ENCODE peak calls at places on chromosome 13, in ten cellular contexts. One of them, this sample, is unnamed.

GRCh38 chr13:42394361-42395065 is 122.6 kb downstream of the AKAP11 start:
- DNase-seq in astrocyte of the spinal cord: no peak
- DNase-seq in transverse colon: no peak
- DNase-seq in NAMALWA: no peak
- DNase-seq in CD8-positive, alpha-beta T cell: peak; percentile 19
- DNase-seq in endothelial cell: no peak
- DNase-seq in stimulated activated CD4-positive, alpha-beta T cell treated with anti-CD3 and anti-CD28 coated beads, Interleukin-2, amount 100 ng/mL, for 48 hours: no peak
- DNase-seq in heart left ventricle: no peak
- DNase-seq in HFF-Myc: no peak
- DNase-seq in uterus: no peak
- DNase-seq in this sample: no peak

GRCh38 chr13:80149757-80150156 is 191.2 kb downstream of the SPRY2 start:
- DNase-seq in astrocyte of the spinal cord: no peak
- DNase-seq in transverse colon: no peak
- DNase-seq in NAMALWA: no peak
- DNase-seq in CD8-positive, alpha-beta T cell: no peak
- DNase-seq in endothelial cell: no peak
- DNase-seq in stimulated activated CD4-positive, alpha-beta T cell treated with anti-CD3 and anti-CD28 coated beads, Interleukin-2, amount 100 ng/mL, for 48 hours: no peak
- DNase-seq in heart left ventricle: no peak
- DNase-seq in HFF-Myc: no peak
- DNase-seq in uterus: no peak
- DNase-seq in this sample: no peak

GRCh38 chr13:83879431-83880171 is 2.7 kb downstream of the SLITRK1 start:
- DNase-seq in astrocyte of the spinal cord: no peak
- DNase-seq in transverse colon: no peak
- DNase-seq in NAMALWA: no peak
- DNase-seq in CD8-positive, alpha-beta T cell: no peak
- DNase-seq in endothelial cell: no peak
- DNase-seq in stimulated activated CD4-positive, alpha-beta T cell treated with anti-CD3 and anti-CD28 coated beads, Interleukin-2, amount 100 ng/mL, for 48 hours: no peak
- DNase-seq in heart left ventricle: no peak
- DNase-seq in HFF-Myc: no peak
- DNase-seq in uterus: no peak
- DNase-seq in this sample: no peak

GRCh38 chr13:34346626-34347025 is 528.7 kb downstream of the RFC3 start:
- DNase-seq in astrocyte of the spinal cord: no peak
- DNase-seq in transverse colon: no peak
- DNase-seq in NAMALWA: no peak
- DNase-seq in CD8-positive, alpha-beta T cell: no peak
- DNase-seq in endothelial cell: no peak
- DNase-seq in stimulated activated CD4-positive, alpha-beta T cell treated with anti-CD3 and anti-CD28 coated beads, Interleukin-2, amount 100 ng/mL, for 48 hours: no peak
- DNase-seq in heart left ventricle: no peak
- DNase-seq in HFF-Myc: no peak
- DNase-seq in uterus: no peak
- DNase-seq in this sample: no peak

GRCh38 chr13:68692049-68692448 is 1415.6 kb upstream of the ATXN8OS start:
- DNase-seq in astrocyte of the spinal cord: no peak
- DNase-seq in transverse colon: no peak
- DNase-seq in NAMALWA: no peak
- DNase-seq in CD8-positive, alpha-beta T cell: no peak
- DNase-seq in endothelial cell: no peak
- DNase-seq in stimulated activated CD4-positive, alpha-beta T cell treated with anti-CD3 and anti-CD28 coated beads, Interleukin-2, amount 100 ng/mL, for 48 hours: no peak
- DNase-seq in heart left ventricle: no peak
- DNase-seq in HFF-Myc: no peak
- DNase-seq in uterus: no peak
- DNase-seq in this sample: no peak

GRCh38 chr13:39016789-39017188 is 21.1 kb downstream of the PROSER1 start:
- DNase-seq in astrocyte of the spinal cord: peak; percentile 36
- DNase-seq in transverse colon: peak; percentile 17
- DNase-seq in NAMALWA: peak; percentile 59
- DNase-seq in CD8-positive, alpha-beta T cell: no peak
- DNase-seq in endothelial cell: no peak
- DNase-seq in stimulated activated CD4-positive, alpha-beta T cell treated with anti-CD3 and anti-CD28 coated beads, Interleukin-2, amount 100 ng/mL, for 48 hours: no peak
- DNase-seq in heart left ventricle: no peak
- DNase-seq in HFF-Myc: no peak
- DNase-seq in uterus: no peak
- DNase-seq in this sample: no peak

GRCh38 chr13:26011996-26012688 is 39.7 kb downstream of the SHISA2 start:
- DNase-seq in astrocyte of the spinal cord: no peak
- DNase-seq in transverse colon: no peak
- DNase-seq in NAMALWA: no peak
- DNase-seq in CD8-positive, alpha-beta T cell: peak; percentile 60
- DNase-seq in endothelial cell: no peak
- DNase-seq in stimulated activated CD4-positive, alpha-beta T cell treated with anti-CD3 and anti-CD28 coated beads, Interleukin-2, amount 100 ng/mL, for 48 hours: peak; percentile 41
- DNase-seq in heart left ventricle: no peak
- DNase-seq in HFF-Myc: no peak
- DNase-seq in uterus: no peak
- DNase-seq in this sample: peak; percentile 26

GRCh38 chr13:97945342-97945741 is 8.1 kb upstream of the IPO5 start:
- DNase-seq in astrocyte of the spinal cord: peak; percentile 40
- DNase-seq in transverse colon: no peak
- DNase-seq in NAMALWA: no peak
- DNase-seq in CD8-positive, alpha-beta T cell: no peak
- DNase-seq in endothelial cell: no peak
- DNase-seq in stimulated activated CD4-positive, alpha-beta T cell treated with anti-CD3 and anti-CD28 coated beads, Interleukin-2, amount 100 ng/mL, for 48 hours: no peak
- DNase-seq in heart left ventricle: no peak
- DNase-seq in HFF-Myc: no peak
- DNase-seq in uterus: no peak
- DNase-seq in this sample: no peak

GRCh38 chr13:26062853-26063444 is 11.1 kb upstream of the SHISA2 start:
- DNase-seq in astrocyte of the spinal cord: peak; percentile 75
- DNase-seq in transverse colon: peak; percentile 15
- DNase-seq in NAMALWA: peak; percentile 53
- DNase-seq in CD8-positive, alpha-beta T cell: no peak
- DNase-seq in endothelial cell: peak; percentile 54
- DNase-seq in stimulated activated CD4-positive, alpha-beta T cell treated with anti-CD3 and anti-CD28 coated beads, Interleukin-2, amount 100 ng/mL, for 48 hours: no peak
- DNase-seq in heart left ventricle: peak; percentile 29
- DNase-seq in HFF-Myc: peak; percentile 25
- DNase-seq in uterus: no peak
- DNase-seq in this sample: no peak

GRCh38 chr13:41492432-41493267 is 35.3 kb downstream of the RGCC start:
- DNase-seq in astrocyte of the spinal cord: no peak
- DNase-seq in transverse colon: no peak
- DNase-seq in NAMALWA: peak; percentile 51
- DNase-seq in CD8-positive, alpha-beta T cell: peak; percentile 26
- DNase-seq in endothelial cell: no peak
- DNase-seq in stimulated activated CD4-positive, alpha-beta T cell treated with anti-CD3 and anti-CD28 coated beads, Interleukin-2, amount 100 ng/mL, for 48 hours: no peak
- DNase-seq in heart left ventricle: no peak
- DNase-seq in HFF-Myc: no peak
- DNase-seq in uterus: no peak
- DNase-seq in this sample: no peak

GRCh38 chr13:75308222-75308621 is 173.7 kb downstream of the TBC1D4 start:
- DNase-seq in astrocyte of the spinal cord: no peak
- DNase-seq in transverse colon: no peak
- DNase-seq in NAMALWA: no peak
- DNase-seq in CD8-positive, alpha-beta T cell: no peak
- DNase-seq in endothelial cell: no peak
- DNase-seq in stimulated activated CD4-positive, alpha-beta T cell treated with anti-CD3 and anti-CD28 coated beads, Interleukin-2, amount 100 ng/mL, for 48 hours: peak; percentile 15
- DNase-seq in heart left ventricle: no peak
- DNase-seq in HFF-Myc: no peak
- DNase-seq in uterus: no peak
- DNase-seq in this sample: no peak

GRCh38 chr13:109667754-109668360 is 118.5 kb downstream of the IRS2 start:
- DNase-seq in astrocyte of the spinal cord: no peak
- DNase-seq in transverse colon: no peak
- DNase-seq in NAMALWA: no peak
- DNase-seq in CD8-positive, alpha-beta T cell: no peak
- DNase-seq in endothelial cell: no peak
- DNase-seq in stimulated activated CD4-positive, alpha-beta T cell treated with anti-CD3 and anti-CD28 coated beads, Interleukin-2, amount 100 ng/mL, for 48 hours: no peak
- DNase-seq in heart left ventricle: no peak
- DNase-seq in HFF-Myc: no peak
- DNase-seq in uterus: no peak
- DNase-seq in this sample: no peak

GRCh38 chr13:91797567-91797966 is 399.1 kb downstream of the GPC5 start:
- DNase-seq in astrocyte of the spinal cord: no peak
- DNase-seq in transverse colon: no peak
- DNase-seq in NAMALWA: no peak
- DNase-seq in CD8-positive, alpha-beta T cell: no peak
- DNase-seq in endothelial cell: no peak
- DNase-seq in stimulated activated CD4-positive, alpha-beta T cell treated with anti-CD3 and anti-CD28 coated beads, Interleukin-2, amount 100 ng/mL, for 48 hours: no peak
- DNase-seq in heart left ventricle: no peak
- DNase-seq in HFF-Myc: no peak
- DNase-seq in uterus: no peak
- DNase-seq in this sample: no peak

GRCh38 chr13:99821741-99822140 is 149.8 kb downstream of the ZIC5 start:
- DNase-seq in astrocyte of the spinal cord: no peak
- DNase-seq in transverse colon: no peak
- DNase-seq in NAMALWA: no peak
- DNase-seq in CD8-positive, alpha-beta T cell: no peak
- DNase-seq in endothelial cell: no peak
- DNase-seq in stimulated activated CD4-positive, alpha-beta T cell treated with anti-CD3 and anti-CD28 coated beads, Interleukin-2, amount 100 ng/mL, for 48 hours: no peak
- DNase-seq in heart left ventricle: no peak
- DNase-seq in HFF-Myc: peak; percentile 12
- DNase-seq in uterus: no peak
- DNase-seq in this sample: no peak

GRCh38 chr13:95713651-95714050 is 36.7 kb downstream of the DNAJC3 start:
- DNase-seq in astrocyte of the spinal cord: no peak
- DNase-seq in transverse colon: no peak
- DNase-seq in NAMALWA: no peak
- DNase-seq in CD8-positive, alpha-beta T cell: no peak
- DNase-seq in endothelial cell: no peak
- DNase-seq in stimulated activated CD4-positive, alpha-beta T cell treated with anti-CD3 and anti-CD28 coated beads, Interleukin-2, amount 100 ng/mL, for 48 hours: no peak
- DNase-seq in heart left ventricle: no peak
- DNase-seq in HFF-Myc: no peak
- DNase-seq in uterus: no peak
- DNase-seq in this sample: no peak

This sample was measured in activated T-helper 2 cell treated with anti-CD3 and anti-CD28 coated beads, Interferon-gamma antibody, Interleukin-2, Interleukin-4, amounts not matched to agents 10 μg/mL and 5 μg/mL and 100 μg/mL, durations not matched to agents 14 hours and 24 hours and 36 hours.